ENCODE peak calls at places on chromosomes 16 and 17, in nine cellular contexts. X is HuH-7; N is stimulated activated CD4-positive, alpha-beta T cell treated with anti-CD3 and anti-CD28 coated beads, Interleukin-15, amount 100 ng/mL, for 48 hours; G is C1 segment of cervical spinal cord; A is fibroblast of mammary gland; K is EH; R is dermis blood vessel endothelial cell; T is CD8-positive, alpha-beta T cell; U is NCI-H1105. O is an unnamed sample.

GRCh38 chr16:80122155-80122554 is 418.6 kb upstream of the DYNLRB2 start:
- DNase-seq in X (no peak), N (no peak), G (no peak), A (peak), K (peak), R (no peak), T (no peak), U (no peak), O (peak)

GRCh38 chr17:34443832-34444469 is 80.9 kb upstream of the CCL1 start:
- DNase-seq in X (no peak), N (no peak), G (no peak), A (no peak), K (no peak), R (peak), T (no peak), U (no peak), O (no peak)

GRCh38 chr16:84107921-84108320 is 8.8 kb downstream of the MBTPS1 start:
- DNase-seq in X (no peak), N (no peak), G (no peak), A (no peak), K (no peak), R (no peak), T (no peak), U (no peak), O (no peak)

GRCh38 chr16:50304467-50305440 is 38.4 kb downstream of the ADCY7 start:
- DNase-seq in X (no peak), N (no peak), G (no peak), A (no peak), K (no peak), R (no peak), T (no peak), U (no peak), O (no peak)

GRCh38 chr17:31738488-31738887 is 120.6 kb downstream of the COPRS start:
- DNase-seq in X (no peak), N (no peak), G (no peak), A (no peak), K (no peak), R (no peak), T (no peak), U (no peak), O (no peak)

GRCh38 chr16:23141959-23142740 is 7.1 kb downstream of the USP31 start:
- DNase-seq in X (no peak), N (no peak), G (no peak), A (no peak), K (no peak), R (peak), T (no peak), U (no peak), O (no peak)

GRCh38 chr17:82940226-82941020 is 100.6 kb upstream of the ZNF750 start:
- DNase-seq in X (no peak), N (no peak), G (no peak), A (no peak), K (no peak), R (no peak), T (no peak), U (no peak), O (no peak)

GRCh38 chr17:27471321-27472269 is 15.3 kb downstream of the KSR1 start:
- DNase-seq in X (no peak), N (peak), G (no peak), A (peak), K (no peak), R (no peak), T (no peak), U (no peak), O (peak)

GRCh38 chr16:13680021-13680672 is 239.8 kb upstream of the ERCC4 start:
- DNase-seq in X (no peak), N (no peak), G (no peak), A (no peak), K (no peak), R (no peak), T (no peak), U (no peak), O (no peak)

GRCh38 chr17:49021095-49021767 is 24.0 kb downstream of the IGF2BP1 start:
- DNase-seq in X (no peak), N (no peak), G (no peak), A (no peak), K (peak), R (no peak), T (no peak), U (no peak), O (peak)

GRCh38 chr17:13085578-13085977 is 67.8 kb upstream of the ELAC2 start:
- DNase-seq in X (no peak), N (no peak), G (no peak), A (no peak), K (no peak), R (no peak), T (no peak), U (no peak), O (no peak)

GRCh38 chr17:80892019-80892855 is 99.4 kb upstream of the CHMP6 start:
- DNase-seq in X (no peak), N (peak), G (no peak), A (peak), K (peak), R (peak), T (peak), U (no peak), O (peak)

GRCh38 chr17:2172447-2172938 is 117.6 kb downstream of the HIC1 start:
- DNase-seq in X (no peak), N (no peak), G (no peak), A (peak), K (peak), R (peak), T (no peak), U (no peak), O (peak)

GRCh38 chr16:75306102-75306762 is 54.8 kb upstream of the BCAR1 start:
- DNase-seq in X (peak), N (no peak), G (no peak), A (peak), K (peak), R (peak), T (no peak), U (no peak), O (peak)

GRCh38 chr17:53627511-53627910 is 195.2 kb upstream of the KIF2B start:
- DNase-seq in X (no peak), N (no peak), G (no peak), A (peak), K (peak), R (peak), T (no peak), U (no peak), O (peak)

GRCh38 chr16:48559462-48560211 is 50.3 kb downstream of the N4BP1 start:
- DNase-seq in X (no peak), N (no peak), G (no peak), A (peak), K (no peak), R (no peak), T (no peak), U (no peak), O (no peak)

GRCh38 chr16:69286941-69287713 is 24.0 kb upstream of the VPS4A start:
- DNase-seq in X (no peak), N (peak), G (no peak), A (peak), K (peak), R (peak), T (peak), U (peak), O (peak)

GRCh38 chr16:84618428-84619102 is 687 bp upstream of the COTL1 start:
- DNase-seq in X (no peak), N (no peak), G (no peak), A (peak), K (peak), R (peak), T (no peak), U (no peak), O (peak)

GRCh38 chr16:86199182-86199581 is 300.2 kb downstream of the IRF8 start:
- DNase-seq in X (no peak), N (no peak), G (no peak), A (no peak), K (no peak), R (no peak), T (no peak), U (peak), O (no peak)

GRCh38 chr16:89281829-89282228 is 64.3 kb downstream of the ZNF778 start:
- DNase-seq in X (no peak), N (no peak), G (no peak), A (no peak), K (no peak), R (no peak), T (no peak), U (no peak), O (no peak)

GRCh38 chr17:63675231-63675606 is 24.7 kb downstream of the LIMD2 start:
- DNase-seq in X (no peak), N (no peak), G (no peak), A (no peak), K (peak), R (peak), T (no peak), U (no peak), O (no peak)

GRCh38 chr17:77388384-77389306 is 247.9 kb downstream of the SEC14L1 start:
- DNase-seq in X (no peak), N (no peak), G (no peak), A (no peak), K (peak), R (peak), T (no peak), U (no peak), O (no peak)

GRCh38 chr16:77820340-77820739 is 32.0 kb downstream of the VAT1L start:
- DNase-seq in X (no peak), N (no peak), G (no peak), A (no peak), K (no peak), R (no peak), T (no peak), U (no peak), O (no peak)

GRCh38 chr16:52384378-52384777 is 162.6 kb downstream of the TOX3 start:
- DNase-seq in X (no peak), N (no peak), G (no peak), A (no peak), K (no peak), R (no peak), T (no peak), U (no peak), O (no peak)

GRCh38 chr16:31344712-31345111 is 10.3 kb upstream of the ITGAX start:
- DNase-seq in X (no peak), N (no peak), G (no peak), A (no peak), K (no peak), R (no peak), T (no peak), U (no peak), O (no peak)

GRCh38 chr17:66426397-66427033 is 124.1 kb downstream of the PRKCA start:
- DNase-seq in X (peak), N (peak), G (no peak), A (peak), K (peak), R (peak), T (peak), U (no peak), O (peak)

GRCh38 chr17:12545877-12546513 is 119.7 kb upstream of the MYOCD start:
- DNase-seq in X (peak), N (no peak), G (no peak), A (peak), K (peak), R (peak), T (no peak), U (peak), O (peak)

GRCh38 chr17:45227631-45228120 is 6.0 kb downstream of the FMNL1 start:
- DNase-seq in X (no peak), N (no peak), G (no peak), A (no peak), K (no peak), R (no peak), T (no peak), U (no peak), O (no peak)

GRCh38 chr17:44007346-44008204 is 3.2 kb downstream of the NAGS start:
- DNase-seq in X (no peak), N (no peak), G (no peak), A (no peak), K (peak), R (no peak), T (no peak), U (no peak), O (no peak)

GRCh38 chr17:42272162-42272561 is 4.0 kb downstream of the STAT5B start:
- DNase-seq in X (no peak), N (no peak), G (no peak), A (no peak), K (no peak), R (no peak), T (no peak), U (no peak), O (no peak)

GRCh38 chr16:85820604-85821372 is 21.3 kb downstream of the COX4I1 start:
- DNase-seq in X (no peak), N (no peak), G (no peak), A (no peak), K (no peak), R (no peak), T (no peak), U (peak), O (no peak)

GRCh38 chr17:1972429-1973160 is 52.5 kb downstream of the RTN4RL1 start:
- DNase-seq in X (no peak), N (peak), G (no peak), A (peak), K (no peak), R (peak), T (no peak), U (no peak), O (no peak)

GRCh38 chr16:64982581-64982980 is 139.3 kb downstream of the CDH11 start:
- DNase-seq in X (no peak), N (no peak), G (no peak), A (peak), K (peak), R (no peak), T (no peak), U (no peak), O (peak)

GRCh38 chr17:50347894-50348291 is 2.0 kb downstream of the XYLT2 start:
- DNase-seq in X (no peak), N (no peak), G (no peak), A (no peak), K (no peak), R (no peak), T (no peak), U (no peak), O (no peak)

GRCh38 chr17:40022961-40023541 is 7.8 kb downstream of the CSF3 start:
- DNase-seq in X (no peak), N (no peak), G (no peak), A (no peak), K (no peak), R (peak), T (no peak), U (no peak), O (no peak)

GRCh38 chr16:78415669-78416068 is 316.2 kb downstream of the WWOX start:
- DNase-seq in X (no peak), N (no peak), G (no peak), A (no peak), K (no peak), R (no peak), T (no peak), U (no peak), O (no peak)

GRCh38 chr17:40316571-40317344 is 7.8 kb downstream of the RARA start:
- DNase-seq in X (peak), N (no peak), G (no peak), A (peak), K (peak), R (peak), T (no peak), U (no peak), O (peak)

GRCh38 chr16:50611332-50611934 is 63.2 kb downstream of the NKD1 start:
- DNase-seq in X (no peak), N (no peak), G (no peak), A (peak), K (peak), R (peak), T (no peak), U (no peak), O (peak)

GRCh38 chr16:29809850-29810698 is 1.9 kb upstream of the PRRT2 start:
- DNase-seq in X (no peak), N (no peak), G (no peak), A (peak), K (no peak), R (peak), T (no peak), U (no peak), O (peak)

GRCh38 chr16:87704754-87705353 is 60.9 kb downstream of the KLHDC4 start:
- DNase-seq in X (no peak), N (no peak), G (peak), A (no peak), K (no peak), R (no peak), T (no peak), U (no peak), O (no peak)

O was measured in amniotic epithelial cell.